ENCODE peak calls at places on chromosome 12, in nine cellular contexts. M is Caki2; S is dermis blood vessel endothelial cell; B is transverse colon; P is HEK293T; G is HTR-8/SVneo; E is CD8-positive, alpha-beta T cell; K is cardiac muscle cell; N is pons. A is an unnamed sample.

GRCh38 chr12:117024961-117025480 is 74.2 kb downstream of the TESC start:
- DNase-seq in M (no peak), S (no peak), B (no peak), P (no peak), G (no peak), E (no peak), K (no peak), N (no peak), A (no peak)

GRCh38 chr12:101027816-101028215 is 182.2 kb downstream of the SLC5A8 start:
- DNase-seq in M (no peak), S (no peak), B (no peak), P (no peak), G (no peak), E (no peak), K (no peak), N (no peak), A (no peak)

GRCh38 chr12:96329545-96329944 is 70.7 kb downstream of the CDK17 start:
- DNase-seq in M (no peak), S (no peak), B (no peak), P (no peak), G (no peak), E (no peak), K (no peak), N (no peak), A (no peak)

GRCh38 chr12:19833775-19834501 is 394.6 kb downstream of the AEBP2 start:
- DNase-seq in M (no peak), S (no peak), B (no peak), P (no peak), G (no peak), E (no peak), K (no peak), N (no peak), A (no peak)

GRCh38 chr12:12379831-12380730 is 23.2 kb downstream of the BORCS5 start:
- DNase-seq in M (no peak), S (no peak), B (no peak), P (no peak), G (no peak), E (no peak), K (no peak), N (peak), A (no peak)

GRCh38 chr12:8637666-8638065 is 25.0 kb downstream of the MFAP5 start:
- DNase-seq in M (no peak), S (no peak), B (no peak), P (no peak), G (no peak), E (no peak), K (no peak), N (no peak), A (no peak)

GRCh38 chr12:77855548-77855947 is 24.9 kb downstream of the NAV3 start:
- DNase-seq in M (no peak), S (no peak), B (no peak), P (peak), G (no peak), E (no peak), K (no peak), N (no peak), A (no peak)

GRCh38 chr12:44873898-44874297 is 2.2 kb downstream of the NELL2 start:
- DNase-seq in M (peak), S (no peak), B (no peak), P (no peak), G (no peak), E (no peak), K (peak), N (peak), A (peak)

GRCh38 chr12:64220046-64220445 is 2.0 kb downstream of the KICS2 start:
- DNase-seq in M (no peak), S (no peak), B (no peak), P (no peak), G (no peak), E (no peak), K (no peak), N (no peak), A (no peak)

GRCh38 chr12:2097617-2098016 is 44.8 kb downstream of the CACNA1C start:
- DNase-seq in M (no peak), S (no peak), B (no peak), P (no peak), G (no peak), E (no peak), K (no peak), N (no peak), A (no peak)

GRCh38 chr12:53496752-53497032 is 2.6 kb downstream of the MAP3K12 start:
- DNase-seq in M (no peak), S (no peak), B (no peak), P (no peak), G (no peak), E (no peak), K (no peak), N (no peak), A (no peak)

GRCh38 chr12:13307143-13307831 is 110.8 kb downstream of the EMP1 start:
- DNase-seq in M (no peak), S (no peak), B (no peak), P (no peak), G (no peak), E (no peak), K (no peak), N (no peak), A (no peak)

GRCh38 chr12:26136688-26137087 is 11.9 kb upstream of the BHLHE41 start:
- DNase-seq in M (no peak), S (no peak), B (no peak), P (no peak), G (no peak), E (no peak), K (no peak), N (no peak), A (no peak)

GRCh38 chr12:107493135-107493494 is 192.5 kb upstream of the PWP1 start:
- DNase-seq in M (no peak), S (no peak), B (no peak), P (no peak), G (no peak), E (no peak), K (no peak), N (no peak), A (no peak)

GRCh38 chr12:67088401-67089118 is 180.6 kb upstream of the CAND1 start:
- DNase-seq in M (peak), S (no peak), B (no peak), P (no peak), G (no peak), E (no peak), K (no peak), N (no peak), A (no peak)

GRCh38 chr12:67909091-67909531 is 80.1 kb upstream of the IFNG-AS1 start:
- DNase-seq in M (peak), S (no peak), B (no peak), P (no peak), G (peak), E (no peak), K (no peak), N (no peak), A (no peak)

GRCh38 chr12:14164266-14164665 is 182.9 kb upstream of the GRIN2B start:
- DNase-seq in M (no peak), S (no peak), B (no peak), P (no peak), G (no peak), E (no peak), K (no peak), N (no peak), A (no peak)

GRCh38 chr12:57372233-57372632 is 58.6 kb downstream of the R3HDM2 start:
- DNase-seq in M (no peak), S (peak), B (no peak), P (no peak), G (no peak), E (no peak), K (peak), N (peak), A (no peak)

GRCh38 chr12:110498984-110499706 is 2.8 kb downstream of the VPS29 start:
- DNase-seq in M (no peak), S (no peak), B (no peak), P (no peak), G (no peak), E (no peak), K (no peak), N (no peak), A (no peak)

GRCh38 chr12:18428416-18428815 is 167.1 kb downstream of the PIK3C2G start:
- DNase-seq in M (peak), S (no peak), B (no peak), P (no peak), G (peak), E (no peak), K (no peak), N (no peak), A (no peak)

GRCh38 chr12:46523863-46524770 is 151.5 kb upstream of the SLC38A2 start:
- DNase-seq in M (peak), S (peak), B (no peak), P (no peak), G (peak), E (no peak), K (no peak), N (no peak), A (peak)

GRCh38 chr12:130961921-130962326 is 8.2 kb downstream of the ADGRD1 start:
- DNase-seq in M (no peak), S (no peak), B (peak), P (no peak), G (no peak), E (no peak), K (peak), N (no peak), A (no peak)

GRCh38 chr12:21773263-21773741 is 1.2 kb downstream of the KCNJ8 start:
- DNase-seq in M (no peak), S (peak), B (peak), P (peak), G (no peak), E (no peak), K (peak), N (no peak), A (peak)

GRCh38 chr12:67698711-67699603 is 50.4 kb downstream of the DYRK2 start:
- DNase-seq in M (no peak), S (no peak), B (no peak), P (no peak), G (no peak), E (peak), K (no peak), N (peak), A (no peak)

GRCh38 chr12:65681226-65681625 is 143.1 kb upstream of the HMGA2 start:
- DNase-seq in M (no peak), S (no peak), B (no peak), P (no peak), G (no peak), E (no peak), K (no peak), N (no peak), A (no peak)

GRCh38 chr12:112305951-112306350 is 76.3 kb downstream of the HECTD4 start:
- DNase-seq in M (no peak), S (no peak), B (no peak), P (no peak), G (no peak), E (no peak), K (no peak), N (no peak), A (no peak)

GRCh38 chr12:7638064-7638763 is 27.5 kb downstream of the APOBEC1 start:
- DNase-seq in M (no peak), S (peak), B (no peak), P (no peak), G (no peak), E (no peak), K (peak), N (no peak), A (no peak)

GRCh38 chr12:104012331-104012730 is 37.7 kb downstream of the GLT8D2 start:
- DNase-seq in M (no peak), S (no peak), B (no peak), P (no peak), G (no peak), E (no peak), K (no peak), N (no peak), A (no peak)

GRCh38 chr12:9127484-9127883 is 11.8 kb upstream of the A2M start:
- DNase-seq in M (no peak), S (no peak), B (no peak), P (no peak), G (no peak), E (no peak), K (no peak), N (no peak), A (no peak)

GRCh38 chr12:57522019-57522886 is at the start of gene MBD6:
- DNase-seq in M (peak), S (peak), B (peak), P (peak), G (peak), E (peak), K (peak), N (peak), A (peak)

GRCh38 chr12:4997939-4998338 is 45.7 kb upstream of the KCNA5 start:
- DNase-seq in M (peak), S (peak), B (no peak), P (no peak), G (peak), E (no peak), K (no peak), N (no peak), A (no peak)

GRCh38 chr12:42130670-42131402 is 13.8 kb downstream of the GXYLT1 start:
- DNase-seq in M (peak), S (peak), B (no peak), P (no peak), G (no peak), E (no peak), K (no peak), N (no peak), A (no peak)

GRCh38 chr12:131153016-131153415 is 199.3 kb downstream of the ADGRD1 start:
- DNase-seq in M (no peak), S (no peak), B (no peak), P (no peak), G (no peak), E (peak), K (no peak), N (no peak), A (no peak)

GRCh38 chr12:10184261-10184843 is 5.5 kb downstream of the TMEM52B start:
- DNase-seq in M (no peak), S (no peak), B (no peak), P (no peak), G (no peak), E (no peak), K (no peak), N (no peak), A (no peak)

GRCh38 chr12:30953257-30953656 is 26.7 kb downstream of the TSPAN11 start:
- DNase-seq in M (no peak), S (no peak), B (no peak), P (no peak), G (no peak), E (no peak), K (no peak), N (no peak), A (no peak)

GRCh38 chr12:64625243-64626077 is 15.2 kb downstream of the RASSF3 start:
- DNase-seq in M (peak), S (peak), B (peak), P (no peak), G (no peak), E (peak), K (peak), N (peak), A (peak)

GRCh38 chr12:14567311-14568195 is at the start of gene PLBD1:
- DNase-seq in M (peak), S (peak), B (peak), P (no peak), G (no peak), E (no peak), K (peak), N (peak), A (no peak)

GRCh38 chr12:68490476-68490875 is 120.2 kb upstream of the RAP1B start:
- DNase-seq in M (peak), S (no peak), B (no peak), P (no peak), G (no peak), E (no peak), K (no peak), N (no peak), A (no peak)